ENCODE peak calls at places on chromosomes 12 and 14, in six cellular contexts. C, Q, X, P, E and N are unnamed samples. For H3K36me3 and H3K27me3, the result is how much of the 10 kb centered on the place peaks cover.

GRCh38 chr14:94571950-94572349 is 9.3 kb upstream of the SERPINA5 start:
- DNase-seq in C (peak), Q (no peak), X (peak), P (no peak), E (no peak), N (no peak)

GRCh38 chr14:67514650-67515385 is 18.3 kb upstream of the PLEKHH1 start:
- DNase-seq in C (peak), Q (peak), X (peak), P (peak), E (peak), N (no peak)

GRCh38 chr12:122921917-122922316 is 26.0 kb upstream of the VPS37B start:
- DNase-seq in C (no peak), Q (no peak), X (no peak), P (no peak), E (no peak), N (no peak)

GRCh38 chr12:57793920-57794319 is 11.3 kb downstream of the TSFM start:
- DNase-seq in C (peak), Q (no peak), X (peak), P (no peak), E (no peak), N (peak)

GRCh38 chr12:27845187-27845586 is 65.2 kb upstream of the MANSC4 start:
- DNase-seq in C (no peak), Q (no peak), X (no peak), P (no peak), E (no peak), N (no peak)

GRCh38 chr12:27270148-27270547 is 26.1 kb downstream of the STK38L start:
- DNase-seq in C (no peak), Q (no peak), X (no peak), P (no peak), E (no peak), N (no peak)

GRCh38 chr14:104142136-104143041 is 4.0 kb downstream of the KIF26A start:
- DNase-seq in C (no peak), Q (no peak), X (no peak), P (no peak), E (peak), N (no peak)

GRCh38 chr14:101927859-101928258 is 36.5 kb upstream of the DYNC1H1 start:
- DNase-seq in C (peak), Q (peak), X (peak), P (peak), E (no peak), N (peak)

GRCh38 chr12:31217356-31218130 is 108.4 kb downstream of the SINHCAF start:
- DNase-seq in C (no peak), Q (no peak), X (no peak), P (no peak), E (no peak), N (no peak)

GRCh38 chr14:33932526-33933292 is 18.2 kb downstream of the EGLN3 start:
- DNase-seq in C (peak), Q (peak), X (peak), P (peak), E (peak), N (no peak)

GRCh38 chr12:56020437-56021189 is at the start of gene IKZF4:
- DNase-seq in C (peak), Q (no peak), X (no peak), P (peak), E (peak), N (no peak)

GRCh38 chr12:116614194-116614885 is 55.2 kb downstream of the MAP1LC3B2 start:
- DNase-seq in C (no peak), Q (no peak), X (no peak), P (no peak), E (no peak), N (no peak)

GRCh38 chr12:89479982-89480381 is 44.6 kb downstream of the GALNT4 start:
- DNase-seq in C (no peak), Q (no peak), X (no peak), P (no peak), E (no peak), N (no peak)

GRCh38 chr12:42590324-42590934 is 883 bp upstream of the PRICKLE1 start:
- DNase-seq in C (peak), Q (peak), X (no peak), P (peak), E (peak), N (no peak)

GRCh38 chr12:49957570-49957967 is 4.1 kb upstream of the AQP5 start:
- DNase-seq in C (no peak), Q (no peak), X (no peak), P (no peak), E (no peak), N (no peak)

GRCh38 chr14:93010543-93011541 is 87.9 kb downstream of the CHGA start:
- DNase-seq in C (no peak), Q (no peak), X (no peak), P (no peak), E (peak), N (no peak)

GRCh38 chr14:75303415-75303814 is 24.8 kb downstream of the FOS start:
- DNase-seq in C (peak), Q (peak), X (peak), P (no peak), E (peak), N (no peak)

GRCh38 chr14:21039059-21039422 is 3.1 kb upstream of the RNASE7 start:
- DNase-seq in C (peak), Q (peak), X (peak), P (peak), E (peak), N (no peak)

GRCh38 chr14:59918824-59919581 is 941 bp upstream of the LRRC9 start:
- DNase-seq in C (peak), Q (peak), X (peak), P (no peak), E (peak), N (no peak)

GRCh38 chr14:24243336-24243836 is 963 bp upstream of the TINF2 start:
- DNase-seq in C (no peak), Q (no peak), X (peak), P (no peak), E (peak), N (no peak)

GRCh38 chr14:26930576-26930975 is 332.7 kb upstream of the NOVA1 start:
- DNase-seq in C (no peak), Q (no peak), X (no peak), P (no peak), E (no peak), N (no peak)

GRCh38 chr12:85809500-85809899 is 26.7 kb downstream of the RASSF9 start:
- DNase-seq in C (no peak), Q (no peak), X (no peak), P (no peak), E (no peak), N (no peak)

GRCh38 chr14:50100824-50101223 is 15.5 kb downstream of the VCPKMT start:
- DNase-seq in C (no peak), Q (no peak), X (no peak), P (no peak), E (no peak), N (no peak)

GRCh38 chr14:64210211-64210610 is 84.0 kb downstream of the ESR2 start:
- DNase-seq in C (no peak), Q (no peak), X (no peak), P (no peak), E (no peak), N (no peak)
- H3K36me3 ChIP-seq in C (under half), Q (half or more), X (under half), P (under half), E (half or more), N (under half)

DNA sequence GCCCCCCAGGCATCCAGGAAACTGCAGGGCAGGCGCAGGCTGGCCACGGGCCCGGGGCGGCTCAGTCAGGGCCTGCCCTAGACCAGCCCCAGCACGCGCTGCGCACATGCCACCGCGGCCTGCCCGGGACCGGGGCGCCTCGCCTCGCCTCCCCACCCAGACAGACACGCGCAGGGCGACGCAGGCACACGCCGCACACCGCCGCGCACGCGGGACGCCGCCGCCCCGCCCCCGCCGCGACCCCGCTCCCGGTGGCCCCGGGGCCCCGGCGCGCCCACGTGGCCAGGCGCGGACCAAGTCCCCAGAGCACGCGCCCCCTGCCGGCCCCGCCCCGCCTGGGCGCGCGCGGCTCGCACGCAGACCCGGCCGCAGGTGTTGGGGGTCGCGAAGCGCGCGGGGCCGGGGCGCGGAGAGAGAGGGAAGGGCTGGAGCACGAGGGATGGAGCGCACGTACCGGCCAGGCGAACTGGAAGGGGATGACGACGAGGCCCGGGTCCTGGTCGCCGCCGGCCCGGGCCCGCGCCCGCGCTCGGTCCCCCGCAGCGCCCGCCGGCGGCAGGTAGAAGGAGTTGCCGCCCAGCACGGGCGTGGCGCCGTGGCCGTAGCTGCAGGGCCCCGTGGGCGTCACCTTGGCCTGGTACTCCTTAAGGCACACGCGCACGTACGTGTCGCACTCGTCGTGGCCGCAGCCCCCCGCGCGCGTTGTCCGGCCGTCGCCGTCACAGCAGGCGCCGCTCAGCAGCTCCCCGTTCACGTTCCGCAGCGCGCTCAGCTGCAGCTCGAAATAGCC is 1.1 kb downstream of the JAG2 start:
- DNase-seq in C (no peak), Q (peak), X (no peak), P (no peak), E (peak), N (no peak)
- H3K27me3 ChIP-seq in C (under half), Q (under half), X (under half), P (under half), E (under half), N (under half)

DNA sequence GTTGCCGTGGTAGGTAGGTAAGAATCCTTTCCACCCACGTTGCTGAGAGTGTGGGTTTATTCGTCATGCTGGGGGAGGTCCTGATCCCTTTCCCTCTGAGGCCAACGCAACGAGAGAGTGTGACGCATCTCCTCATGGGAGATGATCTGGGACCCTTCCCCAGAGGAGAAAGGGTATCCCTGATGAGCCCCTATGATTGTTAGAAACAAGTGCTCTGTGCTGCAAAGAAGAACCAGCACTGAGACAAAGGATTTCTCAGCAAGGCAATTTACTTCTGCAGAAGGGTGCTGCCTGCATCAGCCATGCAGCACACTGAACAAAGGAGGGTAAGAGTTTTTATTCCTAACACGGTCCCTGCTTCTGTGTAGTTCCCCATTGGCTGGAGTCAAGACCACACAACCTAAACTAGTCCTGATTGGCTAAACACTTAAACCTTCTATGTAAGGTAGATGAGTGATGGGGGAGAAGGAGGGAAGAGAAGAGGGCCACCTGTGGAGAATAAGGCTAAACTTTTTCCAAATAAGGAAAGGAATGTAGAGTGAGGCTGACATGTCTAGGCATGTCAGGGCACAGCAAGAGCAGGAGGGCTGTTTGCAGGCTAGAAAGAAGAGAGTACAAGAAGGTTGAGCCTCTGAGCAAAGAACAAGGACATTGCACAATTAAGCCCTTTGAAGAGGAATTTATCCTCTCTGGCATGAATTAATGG is 21.3 kb downstream of the CLEC2A start:
- DNase-seq in C (no peak), Q (no peak), X (no peak), P (no peak), E (no peak), N (no peak)
- TF ChIP-seq CTCF in C (no peak), Q (no peak), X (no peak), P (no peak), E (no peak), N (no peak)

GRCh38 chr12:13066459-13066858 is 22.3 kb downstream of the FAM234B start:
- DNase-seq in C (no peak), Q (no peak), X (no peak), P (no peak), E (no peak), N (no peak)

GRCh38 chr12:13067322-13067721 is 23.1 kb downstream of the FAM234B start:
- DNase-seq in C (no peak), Q (no peak), X (no peak), P (no peak), E (no peak), N (no peak)

GRCh38 chr12:13071305-13072280 is 27.4 kb downstream of the FAM234B start:
- DNase-seq in C (no peak), Q (no peak), X (no peak), P (no peak), E (peak), N (no peak)

GRCh38 chr12:13073191-13073590 is 29.0 kb downstream of the FAM234B start:
- DNase-seq in C (no peak), Q (no peak), X (peak), P (no peak), E (no peak), N (no peak)

DNA sequence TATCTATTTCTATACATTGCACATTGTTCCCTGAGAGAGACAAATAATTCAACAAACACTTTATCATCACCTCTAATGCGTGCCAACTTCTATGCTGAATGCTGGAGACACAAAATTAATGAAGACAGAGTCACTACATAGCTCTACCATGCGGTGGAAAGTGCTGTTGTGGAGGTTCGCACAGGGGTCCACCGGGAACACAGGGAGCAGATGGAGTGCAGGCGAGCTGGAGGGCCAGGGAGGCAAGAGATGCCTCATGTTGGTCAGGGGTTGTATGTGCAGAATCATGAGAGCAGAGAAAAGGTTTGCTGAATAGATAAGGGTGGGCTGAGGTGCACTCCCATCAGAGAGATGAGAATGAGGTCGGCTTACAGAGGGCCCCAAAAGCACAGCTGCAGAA is 25.2 kb downstream of the FAM234B start:
- DNase-seq in C (no peak), Q (no peak), X (no peak), P (no peak), E (no peak), N (no peak)
- H3K36me3 ChIP-seq in C (under half), Q (under half), X (under half), P (under half), E (half or more), N (under half)

DNA sequence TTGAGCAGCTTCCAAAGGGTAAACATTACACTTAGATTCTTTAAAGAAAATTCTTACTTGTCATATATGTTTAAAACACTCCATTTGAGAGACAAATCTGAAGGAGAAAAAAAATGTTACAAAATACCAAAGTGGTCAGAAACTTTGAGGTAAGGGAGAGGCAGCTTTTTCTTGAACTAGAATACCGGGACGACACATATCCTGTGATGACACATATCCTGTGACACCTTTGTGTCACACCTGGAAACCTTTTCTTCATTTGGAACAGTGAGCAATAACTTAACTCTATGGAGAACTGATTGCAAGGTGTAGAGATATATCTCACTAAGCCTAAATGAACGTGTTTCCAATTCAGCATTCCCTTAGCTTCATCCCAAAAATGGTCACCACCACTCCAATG is 4.6 kb upstream of the GRIN2B start:
- DNase-seq in C (no peak), Q (no peak), X (no peak), P (no peak), E (no peak), N (no peak)
- H3K27me3 ChIP-seq in C (under half), Q (half or more), X (under half), P (under half), E (under half), N (under half)